ENCODE peak calls at places on chromosomes 1 and 21, in six cellular contexts. V is stomach, A is omental fat pad, J is tibial nerve, Q is Calu3, K is kidney epithelial cell. I is an unnamed sample.

GRCh38 chr21:32771134-32771523 is 426 bp downstream of the PAXBP1 start:
- DNase-seq in K (peak), A (no peak), J (peak), V (peak), Q (peak), I (no peak)

GRCh38 chr1:166870584-166870983 is 5.5 kb downstream of the TADA1 start:
- DNase-seq in K (no peak), J (no peak), A (no peak), Q (no peak), V (no peak), I (no peak)

GRCh38 chr1:16617101-16617727 is 3.9 kb upstream of the NBPF1 start:
- DNase-seq in K (no peak), J (no peak), V (peak), Q (no peak), A (no peak), I (no peak)

GRCh38 chr1:111836111-111836510 is 80.4 kb downstream of the DDX20 start:
- DNase-seq in V (no peak), A (no peak), J (no peak), K (no peak), Q (no peak), I (no peak)

GRCh38 chr1:7586031-7586941 is 184.8 kb upstream of the VAMP3 start:
- DNase-seq in V (peak), A (no peak), K (no peak), J (no peak), Q (no peak), I (no peak)

GRCh38 chr1:69404486-69404885 is 163.2 kb upstream of the LRRC7 start:
- DNase-seq in J (no peak), Q (no peak), K (no peak), V (no peak), A (no peak), I (no peak)

GRCh38 chr21:39456665-39457064 is 4.9 kb downstream of the SH3BGR start:
- DNase-seq in V (no peak), Q (no peak), A (no peak), J (no peak), K (no peak), I (no peak)

GRCh38 chr1:68185743-68186142 is 46.6 kb downstream of the WLS start:
- DNase-seq in K (no peak), V (no peak), A (no peak), J (no peak), Q (no peak), I (no peak)

GRCh38 chr1:205716371-205717132 is 33.4 kb downstream of the NUCKS1 start:
- DNase-seq in A (no peak), Q (no peak), K (no peak), J (no peak), V (no peak), I (no peak)

GRCh38 chr1:105427543-105427942 is 1628.9 kb upstream of the PRMT6 start:
- DNase-seq in Q (no peak), K (no peak), J (no peak), V (no peak), A (no peak), I (no peak)

GRCh38 chr1:184637664-184638063 is 117.0 kb downstream of the EDEM3 start:
- DNase-seq in A (no peak), V (no peak), Q (no peak), J (no peak), K (no peak), I (no peak)

GRCh38 chr1:229514578-229515275 is 6.6 kb upstream of the NUP133 start:
- DNase-seq in Q (peak), J (peak), A (no peak), K (peak), V (peak), I (peak)

GRCh38 chr1:41891403-41891896 is 27.3 kb downstream of the HIVEP3 start:
- DNase-seq in A (no peak), J (no peak), K (no peak), V (peak), Q (peak), I (no peak)

GRCh38 chr1:67058761-67059160 is 4.8 kb upstream of the SLC35D1 start:
- DNase-seq in Q (no peak), A (no peak), J (no peak), K (no peak), V (no peak), I (no peak)

GRCh38 chr1:72296481-72296880 is 14.1 kb upstream of the NEGR1 start:
- DNase-seq in J (no peak), K (no peak), V (no peak), A (no peak), Q (no peak), I (no peak)

GRCh38 chr1:227789042-227789880 is 26.2 kb upstream of the PRSS38 start:
- DNase-seq in V (no peak), K (no peak), A (no peak), J (peak), Q (no peak), I (no peak)

GRCh38 chr1:245298781-245299180 is 144.0 kb downstream of the KIF26B start:
- DNase-seq in K (peak), Q (peak), V (peak), A (no peak), J (peak), I (no peak)

GRCh38 chr1:74422379-74423155 is 89.8 kb downstream of the LRRC53 start:
- DNase-seq in A (no peak), J (no peak), Q (no peak), V (no peak), K (no peak), I (no peak)

GRCh38 chr1:157542676-157543075 is 9.6 kb downstream of the FCRL5 start:
- DNase-seq in J (no peak), A (no peak), Q (peak), V (no peak), K (peak), I (no peak)

GRCh38 chr1:114468710-114469468 is 42.1 kb downstream of the TRIM33 start:
- DNase-seq in A (no peak), V (no peak), K (peak), Q (no peak), J (no peak), I (no peak)

GRCh38 chr1:99645699-99646531 is at the start of gene PALMD:
- DNase-seq in Q (peak), K (no peak), V (peak), J (peak), A (no peak), I (no peak)

GRCh38 chr1:228394571-228395394 is 11.9 kb downstream of the TRIM11 start:
- DNase-seq in V (no peak), J (no peak), A (no peak), K (no peak), Q (no peak), I (no peak)

GRCh38 chr21:27173052-27173451 is 206.2 kb upstream of the ADAMTS5 start:
- DNase-seq in A (no peak), Q (no peak), V (no peak), K (no peak), J (no peak), I (no peak)

GRCh38 chr1:22841142-22841541 is 130.5 kb downstream of the EPHB2 start:
- DNase-seq in Q (no peak), K (no peak), J (no peak), V (no peak), A (no peak), I (no peak)

GRCh38 chr1:151255381-151255780 is 847 bp downstream of the PSMD4 start:
- DNase-seq in Q (no peak), A (no peak), V (no peak), K (no peak), J (no peak), I (no peak)

GRCh38 chr21:40568756-40569155 is 278.2 kb downstream of the DSCAM start:
- DNase-seq in K (no peak), V (no peak), Q (no peak), J (no peak), A (no peak), I (no peak)

GRCh38 chr1:67789551-67789950 is 43.7 kb downstream of the GNG12 start:
- DNase-seq in K (no peak), A (no peak), J (no peak), V (no peak), Q (no peak), I (no peak)

GRCh38 chr1:19204665-19205266 is 5.3 kb downstream of the UBR4 start:
- DNase-seq in A (no peak), Q (no peak), J (no peak), K (no peak), V (no peak), I (no peak)

GRCh38 chr1:56644941-56645662 is at the start of gene PRKAA2:
- DNase-seq in Q (peak), A (no peak), V (peak), K (no peak), J (peak), I (peak)

DNA sequence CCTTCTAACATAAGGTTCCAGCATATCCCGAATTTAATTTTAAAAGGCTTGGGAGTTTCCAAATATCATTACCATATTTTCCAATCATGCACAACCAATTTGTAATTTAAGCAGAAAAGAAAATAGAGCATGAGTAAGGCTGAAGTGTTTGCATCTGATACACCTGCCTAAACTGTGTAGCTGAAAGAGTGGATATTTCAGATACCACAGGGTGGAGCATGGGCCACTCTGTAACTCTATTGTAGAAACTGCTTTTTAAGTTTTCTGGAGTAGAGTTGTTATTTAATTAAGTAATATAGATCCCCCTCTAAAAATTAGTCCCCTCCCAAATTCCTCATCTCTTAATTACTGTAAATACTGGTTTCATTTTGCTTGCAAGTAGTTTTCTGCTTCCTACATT is 199.8 kb downstream of the USP25 start:
- DNase-seq in K (no peak), A (no peak), Q (no peak), V (no peak), J (no peak), I (no peak)
- TF ChIP-seq CTCF in K (no peak), A (no peak), Q (no peak), V (no peak), J (no peak), I (no peak)

DNA sequence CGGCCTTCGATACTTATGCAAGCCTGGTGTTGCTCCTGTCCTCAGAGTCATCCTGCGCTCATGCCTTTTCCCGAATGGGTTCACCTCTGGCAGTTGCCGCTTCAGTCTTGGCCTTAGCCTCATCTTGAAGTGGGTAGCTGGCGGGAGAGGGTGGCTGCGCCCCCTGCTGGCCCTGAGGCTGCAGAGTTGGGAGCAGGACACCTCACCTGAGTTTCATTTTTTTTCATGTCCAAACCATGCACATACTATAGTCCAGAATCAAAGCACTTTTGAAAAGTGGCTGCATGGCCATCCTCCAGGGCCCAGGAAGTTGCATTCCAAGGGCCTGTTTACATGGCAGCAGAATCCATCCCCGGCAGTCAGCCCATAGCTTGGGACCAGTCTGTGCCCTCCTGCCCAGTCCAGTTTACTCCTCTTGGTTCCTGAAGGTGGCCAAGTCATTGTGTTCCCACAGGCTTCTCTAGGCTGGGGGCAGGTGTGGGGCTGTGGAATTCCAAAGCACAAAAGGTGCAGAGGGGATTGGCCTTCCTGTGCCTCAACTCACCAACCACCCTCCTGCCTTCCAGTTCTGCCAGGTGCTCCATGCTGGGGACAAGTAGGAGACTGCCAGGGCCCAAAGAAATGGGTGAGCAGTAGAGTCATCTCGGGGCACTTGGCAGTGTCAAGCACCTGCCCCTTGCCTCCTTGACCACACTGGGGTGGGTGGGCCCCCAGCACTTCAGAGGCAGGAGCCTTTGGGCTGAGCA is 44.0 kb downstream of the YARS1 start:
- DNase-seq in Q (peak), J (peak), V (peak), K (no peak), A (peak), I (peak)
- TF ChIP-seq CTCF in Q (peak), J (peak), V (peak), K (peak), A (no peak), I (peak)

GRCh38 chr1:172745014-172745413 is 86.1 kb downstream of the FASLG start:
- DNase-seq in K (peak), A (no peak), V (no peak), J (peak), Q (peak), I (no peak)
- TF ChIP-seq CTCF in K (peak), A (no peak), V (peak), J (peak), Q (peak), I (peak)

GRCh38 chr1:202189919-202190715 is 3.5 kb upstream of the LGR6 start:
- DNase-seq in K (no peak), Q (peak), J (no peak), A (no peak), V (no peak), I (no peak)
- TF ChIP-seq CTCF in K (peak), Q (peak), J (no peak), A (no peak), V (no peak), I (no peak)

GRCh38 chr1:216726435-216726834 is 3.2 kb upstream of the ESRRG start:
- DNase-seq in A (no peak), K (no peak), J (no peak), V (no peak), Q (no peak), I (no peak)
- TF ChIP-seq CTCF in A (no peak), K (no peak), J (no peak), V (no peak), Q (no peak), I (peak)

I was measured in D721Med.